ENCODE peak calls at places on chromosome 16, in four cellular contexts. One of them, this sample, is unnamed.

GRCh38 chr16:53518550-53519416 is 15.8 kb upstream of the AKTIP start:
- DNase-seq in GM12865: peak
- DNase-seq in adipocyte: peak
- DNase-seq in effector memory CD4-positive, alpha-beta T cell: peak
- DNase-seq in this sample: peak

GRCh38 chr16:20334396-20334795 is 7.1 kb upstream of the GP2 start:
- DNase-seq in effector memory CD4-positive, alpha-beta T cell: no peak
- DNase-seq in adipocyte: no peak
- DNase-seq in GM12865: no peak
- DNase-seq in this sample: no peak

GRCh38 chr16:71249399-71249798 is 18.9 kb upstream of the HYDIN start:
- DNase-seq in adipocyte: no peak
- DNase-seq in effector memory CD4-positive, alpha-beta T cell: no peak
- DNase-seq in GM12865: no peak
- DNase-seq in this sample: no peak

GRCh38 chr16:56352351-56353053 is 72.8 kb downstream of the AMFR start:
- DNase-seq in adipocyte: no peak
- DNase-seq in effector memory CD4-positive, alpha-beta T cell: no peak
- DNase-seq in GM12865: no peak
- DNase-seq in this sample: no peak

GRCh38 chr16:75319513-75320401 is 68.3 kb upstream of the BCAR1 start:
- DNase-seq in adipocyte: peak
- DNase-seq in effector memory CD4-positive, alpha-beta T cell: no peak
- DNase-seq in GM12865: peak
- DNase-seq in this sample: peak

GRCh38 chr16:83475108-83475507 is 332.7 kb upstream of the HSBP1 start:
- DNase-seq in adipocyte: no peak
- DNase-seq in GM12865: no peak
- DNase-seq in effector memory CD4-positive, alpha-beta T cell: no peak
- DNase-seq in this sample: no peak

GRCh38 chr16:7318661-7319060 is 14.0 kb upstream of the RBFOX1 start:
- DNase-seq in GM12865: no peak
- DNase-seq in effector memory CD4-positive, alpha-beta T cell: no peak
- DNase-seq in adipocyte: no peak
- DNase-seq in this sample: no peak

GRCh38 chr16:57994778-57995177 is 5.7 kb downstream of the ZNF319 start:
- DNase-seq in GM12865: peak
- DNase-seq in adipocyte: peak
- DNase-seq in effector memory CD4-positive, alpha-beta T cell: peak
- DNase-seq in this sample: no peak

GRCh38 chr16:10228779-10229178 is 46.6 kb upstream of the GRIN2A start:
- DNase-seq in effector memory CD4-positive, alpha-beta T cell: no peak
- DNase-seq in adipocyte: no peak
- DNase-seq in GM12865: peak
- DNase-seq in this sample: peak

GRCh38 chr16:48525201-48526057 is 84.6 kb downstream of the N4BP1 start:
- DNase-seq in effector memory CD4-positive, alpha-beta T cell: no peak
- DNase-seq in GM12865: no peak
- DNase-seq in adipocyte: no peak
- DNase-seq in this sample: no peak

GRCh38 chr16:24515186-24515585 is 24.2 kb upstream of the RBBP6 start:
- DNase-seq in adipocyte: no peak
- DNase-seq in GM12865: no peak
- DNase-seq in effector memory CD4-positive, alpha-beta T cell: no peak
- DNase-seq in this sample: no peak

GRCh38 chr16:78195868-78196267 is 96.4 kb downstream of the WWOX start:
- DNase-seq in adipocyte: no peak
- DNase-seq in effector memory CD4-positive, alpha-beta T cell: no peak
- DNase-seq in GM12865: no peak
- DNase-seq in this sample: no peak

GRCh38 chr16:57473176-57473840 is 10.8 kb downstream of the POLR2C start:
- DNase-seq in GM12865: no peak
- DNase-seq in effector memory CD4-positive, alpha-beta T cell: no peak
- DNase-seq in adipocyte: no peak
- DNase-seq in this sample: no peak

GRCh38 chr16:6644916-6645315 is 687.7 kb upstream of the RBFOX1 start:
- DNase-seq in adipocyte: no peak
- DNase-seq in effector memory CD4-positive, alpha-beta T cell: no peak
- DNase-seq in GM12865: no peak
- DNase-seq in this sample: no peak

GRCh38 chr16:64089697-64090096 is 1032.2 kb downstream of the CDH11 start:
- DNase-seq in effector memory CD4-positive, alpha-beta T cell: no peak
- DNase-seq in GM12865: peak
- DNase-seq in adipocyte: peak
- DNase-seq in this sample: peak

GRCh38 chr16:2584742-2585650 is 47.2 kb downstream of the PDPK1 start:
- DNase-seq in GM12865: no peak
- DNase-seq in effector memory CD4-positive, alpha-beta T cell: no peak
- DNase-seq in adipocyte: no peak
- DNase-seq in this sample: peak

GRCh38 chr16:74767749-74768148 is 6.9 kb downstream of the FA2H start:
- DNase-seq in effector memory CD4-positive, alpha-beta T cell: no peak
- DNase-seq in adipocyte: no peak
- DNase-seq in GM12865: no peak
- DNase-seq in this sample: no peak

GRCh38 chr16:58411736-58412614 is 19.7 kb downstream of the GINS3 start:
- DNase-seq in GM12865: no peak
- DNase-seq in effector memory CD4-positive, alpha-beta T cell: no peak
- DNase-seq in adipocyte: no peak
- DNase-seq in this sample: no peak

GRCh38 chr16:17241264-17241835 is 229.4 kb downstream of the XYLT1 start:
- DNase-seq in effector memory CD4-positive, alpha-beta T cell: no peak
- DNase-seq in adipocyte: no peak
- DNase-seq in GM12865: no peak
- DNase-seq in this sample: no peak

GRCh38 chr16:69105501-69106361 is at the start of gene HAS3:
- DNase-seq in effector memory CD4-positive, alpha-beta T cell: no peak
- DNase-seq in adipocyte: peak
- DNase-seq in GM12865: peak
- DNase-seq in this sample: peak

GRCh38 chr16:16151315-16151714 is 72.0 kb downstream of the ABCC6 start:
- DNase-seq in effector memory CD4-positive, alpha-beta T cell: no peak
- DNase-seq in GM12865: no peak
- DNase-seq in adipocyte: no peak
- DNase-seq in this sample: no peak

GRCh38 chr16:14371778-14372431 is 258.2 kb downstream of the PARN start:
- DNase-seq in effector memory CD4-positive, alpha-beta T cell: no peak
- DNase-seq in adipocyte: no peak
- DNase-seq in GM12865: no peak
- DNase-seq in this sample: no peak

GRCh38 chr16:66523861-66524354 is 26.0 kb downstream of the TK2 start:
- DNase-seq in effector memory CD4-positive, alpha-beta T cell: no peak
- DNase-seq in adipocyte: no peak
- DNase-seq in GM12865: peak
- DNase-seq in this sample: peak

GRCh38 chr16:84278968-84279367 is 15.7 kb upstream of the WFDC1 start:
- DNase-seq in GM12865: no peak
- DNase-seq in adipocyte: no peak
- DNase-seq in effector memory CD4-positive, alpha-beta T cell: no peak
- DNase-seq in this sample: no peak

GRCh38 chr16:71288570-71288889 is 672 bp downstream of the CMTR2 start:
- DNase-seq in effector memory CD4-positive, alpha-beta T cell: no peak
- DNase-seq in adipocyte: no peak
- DNase-seq in GM12865: peak
- DNase-seq in this sample: no peak

GRCh38 chr16:67413978-67414891 is 2.0 kb downstream of the ZDHHC1 start:
- DNase-seq in adipocyte: no peak
- DNase-seq in GM12865: no peak
- DNase-seq in effector memory CD4-positive, alpha-beta T cell: no peak
- DNase-seq in this sample: no peak

GRCh38 chr16:53085539-53086450 is 31.0 kb downstream of the CHD9 start:
- DNase-seq in effector memory CD4-positive, alpha-beta T cell: no peak
- DNase-seq in GM12865: no peak
- DNase-seq in adipocyte: peak
- DNase-seq in this sample: no peak

GRCh38 chr16:56421313-56421712 is 4.0 kb downstream of the AMFR start:
- DNase-seq in GM12865: peak
- DNase-seq in effector memory CD4-positive, alpha-beta T cell: no peak
- DNase-seq in adipocyte: no peak
- DNase-seq in this sample: no peak

DNA sequence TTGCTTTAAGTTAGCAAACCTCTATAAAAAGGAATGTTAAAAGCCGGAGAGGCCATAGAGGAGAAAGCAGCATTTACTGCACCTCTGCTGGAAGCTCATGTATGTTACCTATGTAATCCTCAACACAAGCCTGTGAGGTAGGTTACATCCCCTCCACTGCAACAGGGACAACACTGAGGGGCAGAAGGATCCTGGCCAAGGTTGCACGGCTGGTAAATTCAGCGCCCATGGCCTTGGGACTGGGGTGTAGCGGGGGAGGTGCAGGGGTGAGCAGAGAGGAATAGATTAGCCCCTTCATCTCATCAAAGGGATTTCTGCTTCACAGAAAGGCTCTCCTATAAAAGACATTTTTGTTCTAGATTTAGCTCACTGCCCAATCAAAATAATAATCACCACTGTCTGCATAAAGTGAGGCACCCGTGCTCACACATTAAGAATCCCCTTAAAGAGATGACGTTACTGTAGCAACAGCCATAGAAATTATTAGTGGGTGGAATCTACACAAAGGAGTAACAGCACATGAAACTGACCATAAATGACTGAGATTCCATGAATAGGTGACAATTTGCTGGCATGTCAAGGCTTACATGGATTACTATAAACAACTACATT is 3.3 kb downstream of the ZCCHC14 start:
- DNase-seq in effector memory CD4-positive, alpha-beta T cell: no peak
- DNase-seq in adipocyte: no peak
- DNase-seq in GM12865: no peak
- DNase-seq in this sample: no peak
- H3K4me3 ChIP-seq in effector memory CD4-positive, alpha-beta T cell: no peak
- H3K4me3 ChIP-seq in adipocyte: peak
- H3K4me3 ChIP-seq in GM12865: no peak
- H3K4me3 ChIP-seq in this sample: no peak

DNA sequence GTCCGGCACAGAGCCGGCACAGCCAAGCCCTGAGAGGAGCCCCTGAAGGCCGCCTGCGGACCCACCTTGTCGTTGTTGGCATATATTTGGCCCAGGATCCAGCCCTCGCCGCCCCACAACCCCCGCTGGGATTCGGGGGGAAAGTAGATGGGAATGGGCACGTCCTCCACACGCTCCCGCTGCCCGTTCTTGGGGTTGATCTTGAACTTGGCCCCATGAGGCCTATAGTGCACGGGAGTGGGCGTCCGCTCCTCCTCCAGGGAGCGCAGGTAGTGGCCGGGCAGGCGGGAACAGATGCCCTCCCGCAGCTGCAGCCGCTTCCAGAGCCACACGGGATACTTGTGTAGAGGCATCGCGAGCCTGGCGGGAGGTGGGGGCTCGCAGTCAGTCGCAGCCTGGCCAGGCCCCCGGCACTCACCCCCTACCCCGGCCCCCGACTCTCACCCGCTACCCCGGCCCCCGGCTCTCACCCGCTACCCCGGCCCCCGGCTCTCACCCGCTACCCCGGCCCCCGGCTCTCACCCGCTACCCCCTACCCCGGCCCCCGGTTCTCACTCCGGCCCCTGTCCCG is 387 bp downstream of the MRPL28 start:
- DNase-seq in effector memory CD4-positive, alpha-beta T cell: no peak
- DNase-seq in adipocyte: peak
- DNase-seq in GM12865: no peak
- DNase-seq in this sample: no peak
- H3K4me3 ChIP-seq in effector memory CD4-positive, alpha-beta T cell: peak
- H3K4me3 ChIP-seq in adipocyte: peak
- H3K4me3 ChIP-seq in GM12865: peak
- H3K4me3 ChIP-seq in this sample: peak

DNA sequence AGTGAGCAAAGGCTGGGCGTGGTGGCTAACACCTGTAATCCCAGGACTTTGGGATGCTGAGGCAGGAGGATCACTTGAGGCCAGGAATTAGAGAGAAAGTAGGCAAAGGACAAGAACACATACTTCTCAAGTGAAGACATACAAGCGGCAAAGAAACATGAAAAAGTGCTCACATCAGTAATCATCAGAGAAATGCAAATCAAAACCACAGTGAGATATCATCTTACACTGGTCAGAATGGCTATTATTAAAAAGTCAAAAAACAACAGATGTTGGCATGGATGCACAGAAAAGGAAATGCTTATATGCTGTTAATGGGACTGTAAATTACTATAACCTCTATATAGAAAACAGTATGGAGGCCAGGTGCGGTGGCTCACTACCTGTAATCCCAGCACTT is 12.2 kb upstream of the SLX4 start:
- DNase-seq in GM12865: peak
- DNase-seq in effector memory CD4-positive, alpha-beta T cell: no peak
- DNase-seq in adipocyte: no peak
- DNase-seq in this sample: no peak
- H3K4me3 ChIP-seq in GM12865: peak
- H3K4me3 ChIP-seq in effector memory CD4-positive, alpha-beta T cell: no peak
- H3K4me3 ChIP-seq in adipocyte: no peak
- H3K4me3 ChIP-seq in this sample: no peak

GRCh38 chr16:30434852-30435251 is 5.0 kb upstream of the DCTPP1 start:
- DNase-seq in adipocyte: no peak
- DNase-seq in GM12865: no peak
- DNase-seq in effector memory CD4-positive, alpha-beta T cell: no peak
- DNase-seq in this sample: no peak

GRCh38 chr16:30429678-30430427 is at the start of gene DCTPP1:
- DNase-seq in GM12865: peak
- DNase-seq in adipocyte: peak
- DNase-seq in effector memory CD4-positive, alpha-beta T cell: peak
- DNase-seq in this sample: peak

GRCh38 chr16:30429418-30429677 is 482 bp downstream of the DCTPP1 start:
- DNase-seq in effector memory CD4-positive, alpha-beta T cell: no peak
- DNase-seq in GM12865: no peak
- DNase-seq in adipocyte: no peak
- DNase-seq in this sample: no peak

GRCh38 chr16:30428055-30428454 is 1.8 kb downstream of the DCTPP1 start:
- DNase-seq in GM12865: no peak
- DNase-seq in adipocyte: no peak
- DNase-seq in effector memory CD4-positive, alpha-beta T cell: no peak
- DNase-seq in this sample: no peak

DNA sequence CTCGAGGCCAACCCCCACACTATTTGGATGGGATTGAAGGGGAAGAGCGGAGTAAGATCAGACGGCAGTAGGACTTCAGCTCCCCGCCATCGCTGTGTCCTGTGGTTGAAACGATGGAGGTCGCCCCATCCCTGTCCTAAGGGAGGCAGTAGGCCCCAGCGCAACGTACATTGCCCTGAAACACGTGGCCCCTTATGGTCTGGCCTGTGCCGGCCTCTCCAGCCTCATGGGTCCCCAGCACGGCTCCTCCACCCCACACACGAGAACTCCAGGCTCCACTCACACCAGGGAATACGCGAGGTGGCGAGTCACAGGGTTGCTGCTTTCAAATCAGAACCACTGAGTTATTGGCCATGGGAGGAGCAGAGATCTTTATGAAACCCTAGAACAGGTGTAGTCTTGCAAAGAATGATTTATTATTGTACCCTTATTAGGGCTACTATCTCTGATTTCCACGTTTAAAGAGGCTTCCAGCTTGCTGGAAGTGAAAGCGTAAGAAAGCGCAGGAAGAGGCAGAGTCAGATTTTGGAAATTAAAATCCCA is 669 bp upstream of the DCTPP1 start:
- DNase-seq in effector memory CD4-positive, alpha-beta T cell: no peak
- DNase-seq in adipocyte: no peak
- DNase-seq in GM12865: no peak
- DNase-seq in this sample: no peak
- H3K4me3 ChIP-seq in effector memory CD4-positive, alpha-beta T cell: no peak
- H3K4me3 ChIP-seq in adipocyte: peak
- H3K4me3 ChIP-seq in GM12865: peak
- H3K4me3 ChIP-seq in this sample: peak

This sample was measured in Jurkat, Clone E6-1.